ENCODE peak calls at places on chromosomes 6 and 20, in seven cellular contexts. Y is left ventricle myocardium inferior, Z is A549, U is adrenal gland, W is lung, G is breast epithelium, I is SJSA1. A is an unnamed sample.

GRCh38 chr6:110137924-110138887 is 41.3 kb downstream of the WASF1 start:
- DNase-seq in Y (no peak), Z (peak; percentile 1), U (no peak), W (no peak), G (no peak), I (no peak), A (no peak)

GRCh38 chr6:84738996-84739865 is 25.2 kb downstream of the TBX18 start:
- DNase-seq in Y (no peak), Z (no peak), U (no peak), W (no peak), G (no peak), I (no peak), A (no peak)

GRCh38 chr6:5249451-5250122 is 11.2 kb downstream of the LYRM4 start:
- DNase-seq in Y (no peak), Z (no peak), U (no peak), W (no peak), G (no peak), I (no peak), A (no peak)

GRCh38 chr6:6565488-6565887 is 23.0 kb upstream of the LY86 start:
- DNase-seq in Y (no peak), Z (no peak), U (no peak), W (no peak), G (no peak), I (no peak), A (no peak)

GRCh38 chr6:149138699-149139294 is 178.7 kb upstream of the TAB2 start:
- DNase-seq in Y (no peak), Z (no peak), U (no peak), W (no peak), G (no peak), I (no peak), A (no peak)

GRCh38 chr20:48924711-48925109 is 3.2 kb downstream of the ARFGEF2 start:
- DNase-seq in Y (no peak), Z (no peak), U (no peak), W (no peak), G (no peak), I (no peak), A (no peak)

GRCh38 chr20:51668515-51668914 is 99.7 kb downstream of the ATP9A start:
- DNase-seq in Y (no peak), Z (no peak), U (no peak), W (no peak), G (no peak), I (no peak), A (no peak)

GRCh38 chr6:47016916-47017315 is 25.2 kb downstream of the ADGRF1 start:
- DNase-seq in Y (no peak), Z (no peak), U (no peak), W (no peak), G (no peak), I (no peak), A (no peak)

GRCh38 chr20:24502184-24502583 is 32.8 kb downstream of the SYNDIG1 start:
- DNase-seq in Y (no peak), Z (peak; percentile 52), U (peak; percentile 53), W (no peak), G (no peak), I (no peak), A (peak; percentile 81)

GRCh38 chr6:30163090-30163917 is at the start of gene TRIM15:
- DNase-seq in Y (no peak), Z (no peak), U (no peak), W (no peak), G (no peak), I (no peak), A (no peak)

GRCh38 chr20:59195316-59195993 is 31.8 kb downstream of the ZNF831 start:
- DNase-seq in Y (no peak), Z (no peak), U (no peak), W (no peak), G (no peak), I (peak; percentile 28), A (no peak)

GRCh38 chr6:40953486-40953885 is 85.5 kb downstream of the UNC5CL start:
- DNase-seq in Y (no peak), Z (no peak), U (no peak), W (no peak), G (no peak), I (no peak), A (no peak)

GRCh38 chr6:33781105-33781975 is 7.6 kb downstream of the LEMD2 start:
- DNase-seq in Y (no peak), Z (peak; percentile 59), U (no peak), W (no peak), G (no peak), I (peak; percentile 97), A (no peak)

GRCh38 chr6:68975064-68975463 is 340.0 kb downstream of the ADGRB3 start:
- DNase-seq in Y (no peak), Z (peak; percentile 17), U (peak; percentile 41), W (no peak), G (no peak), I (no peak), A (no peak)

GRCh38 chr6:28933069-28933468 is 9.3 kb upstream of the TRIM27 start:
- DNase-seq in Y (no peak), Z (no peak), U (no peak), W (no peak), G (no peak), I (no peak), A (no peak)

GRCh38 chr6:28929887-28930620 is 6.3 kb upstream of the TRIM27 start:
- DNase-seq in Y (no peak), Z (no peak), U (no peak), W (no peak), G (no peak), I (no peak), A (no peak)

GRCh38 chr6:28922841-28923317 is 906 bp downstream of the TRIM27 start:
- DNase-seq in Y (peak; percentile 47), Z (peak; percentile 22), U (peak; percentile 63), W (peak; percentile 58), G (no peak), I (peak; percentile 48), A (no peak)

GRCh38 chr6:28923318-28924102 is at the start of gene TRIM27:
- DNase-seq in Y (peak; percentile 92), Z (peak; percentile 85), U (peak; percentile 91), W (peak; percentile 90), G (peak; percentile 81), I (peak; percentile 89), A (peak; percentile 95)

GRCh38 chr6:28927856-28928255 is 4.1 kb upstream of the TRIM27 start:
- DNase-seq in Y (no peak), Z (no peak), U (no peak), W (no peak), G (no peak), I (no peak), A (no peak)
- H3K27ac ChIP-seq in Y (no peak overlapping the region), Z (no peak overlapping the region), U (no peak overlapping the region), W (no peak overlapping the region), G (no peak overlapping the region), I (no peak overlapping the region), A (no peak overlapping the region)

GRCh38 chr6:18584372-18584771 is 197.2 kb downstream of the RNF144B start:
- DNase-seq in Y (no peak), Z (no peak), U (no peak), W (no peak), G (no peak), I (no peak), A (no peak)
- H3K27ac ChIP-seq in Y (no peak overlapping the region), Z (no peak overlapping the region), U (no peak overlapping the region), W (no peak overlapping the region), G (no peak overlapping the region), I (no peak overlapping the region), A (no peak overlapping the region)

DNA sequence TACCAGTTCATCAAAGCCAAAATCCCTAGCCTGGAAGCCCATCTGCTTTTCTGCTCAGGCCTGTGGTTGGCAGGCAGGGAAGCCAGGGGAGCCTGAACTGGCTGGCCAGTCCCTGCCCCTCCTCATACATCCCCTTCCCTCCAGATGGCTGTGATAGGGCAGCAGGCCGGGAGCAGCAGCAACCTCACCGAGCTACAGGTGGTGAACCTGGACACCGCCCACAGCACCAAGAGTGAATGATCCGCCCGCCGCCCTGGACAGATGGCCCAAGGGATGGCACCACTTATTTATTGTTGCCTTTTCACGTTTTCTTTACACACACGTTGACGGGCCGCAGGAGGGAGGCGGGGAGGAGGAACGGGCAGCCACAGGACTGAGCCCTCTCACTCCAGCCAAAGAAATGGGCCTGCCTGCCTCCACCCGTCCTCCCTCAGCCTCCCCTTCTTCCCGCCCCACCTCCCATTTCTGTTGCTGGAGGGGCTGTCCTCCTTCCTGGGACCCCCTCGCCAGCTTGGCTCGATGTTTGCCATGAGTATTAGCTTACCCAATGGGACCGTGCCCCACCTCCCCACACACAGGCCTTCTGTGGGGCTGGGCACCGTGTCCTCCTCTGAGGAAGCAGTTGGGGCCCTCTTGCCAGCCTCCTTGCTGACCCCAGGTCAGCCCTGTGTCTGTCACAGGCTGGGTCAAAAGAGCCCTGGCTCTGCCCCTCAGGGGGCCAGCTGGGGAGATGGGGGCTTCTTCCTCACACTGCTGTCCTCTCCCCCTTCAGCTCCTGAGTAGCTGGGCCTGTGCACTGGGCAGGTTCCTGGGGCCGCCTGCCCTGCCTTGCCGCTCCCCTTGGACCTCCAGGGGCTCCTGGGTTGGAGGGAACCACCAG is 2.8 kb upstream of the CUL9 start:
- DNase-seq in Y (no peak), Z (no peak), U (no peak), W (no peak), G (no peak), I (no peak), A (peak; percentile 65)
- H3K27ac ChIP-seq in Y (no peak overlapping the region), Z (no peak overlapping the region), U (no peak overlapping the region), W (no peak overlapping the region), G (peak overlapping the region; percentile 14), I (no peak overlapping the region), A (no peak overlapping the region)

DNA sequence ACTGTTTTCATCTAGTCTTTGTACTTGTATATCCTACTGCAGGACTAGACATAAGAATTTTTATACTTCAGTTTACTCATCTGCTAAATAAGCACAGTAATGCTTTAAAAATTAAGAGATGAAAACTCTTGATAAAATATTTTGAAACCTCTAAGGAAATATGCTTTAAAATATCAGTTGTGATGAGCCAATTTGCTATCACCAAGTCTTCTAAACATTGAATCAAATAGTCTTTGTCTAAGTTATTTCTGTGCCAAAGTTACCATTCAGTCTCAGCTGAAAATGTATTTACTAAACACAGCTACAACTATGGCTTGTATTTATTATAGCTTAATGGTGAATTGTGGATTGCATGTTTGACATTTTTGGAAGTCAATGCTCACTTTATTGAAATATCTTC is 46.2 kb upstream of the RFPL4B start:
- DNase-seq in Y (no peak), Z (no peak), U (no peak), W (no peak), G (no peak), I (no peak), A (no peak)
- H3K27ac ChIP-seq in Y (no peak overlapping the region), Z (no peak overlapping the region), U (no peak overlapping the region), W (no peak overlapping the region), G (no peak overlapping the region), I (no peak overlapping the region), A (no peak overlapping the region)

GRCh38 chr6:15254074-15254975 is 8.5 kb downstream of the JARID2 start:
- DNase-seq in Y (no peak), Z (peak; percentile 41), U (no peak), W (no peak), G (no peak), I (peak; percentile 83), A (no peak)
- H3K27ac ChIP-seq in Y (no peak overlapping the region), Z (no peak overlapping the region), U (no peak overlapping the region), W (no peak overlapping the region), G (no peak overlapping the region), I (peak overlapping the region; percentile 52), A (no peak overlapping the region)

GRCh38 chr6:79708094-79708791 is 77.1 kb downstream of the SH3BGRL2 start:
- DNase-seq in Y (no peak), Z (no peak), U (no peak), W (no peak), G (no peak), I (no peak), A (no peak)
- H3K27ac ChIP-seq in Y (no peak overlapping the region), Z (no peak overlapping the region), U (no peak overlapping the region), W (no peak overlapping the region), G (no peak overlapping the region), I (no peak overlapping the region), A (no peak overlapping the region)